ENCODE peak calls at places on chromosomes 2 and 18, in six cellular contexts. L, B, U, E, A and Z are unnamed samples.
A peak's percentile ranks its signal among the peaks of the same experiment; 100 is the strongest.

GRCh38 chr2:232485333-232485756 is 2.3 kb downstream of the ECEL1 start:
- DNase-seq in L (no peak), B (no peak), U (no peak), E (no peak), A (no peak), Z (no peak)

GRCh38 chr2:101380376-101380775 is 6.9 kb downstream of the CREG2 start:
- DNase-seq in L (peak; percentile 71), B (no peak), U (no peak), E (peak; percentile 61), A (no peak), Z (no peak)

GRCh38 chr2:202965810-202966454 is 48.7 kb upstream of the NBEAL1 start:
- DNase-seq in L (peak; percentile 63), B (peak; percentile 42), U (no peak), E (peak; percentile 90), A (no peak), Z (peak; percentile 50)

GRCh38 chr18:49588171-49588570 is 26.3 kb downstream of the LIPG start:
- DNase-seq in L (no peak), B (no peak), U (no peak), E (no peak), A (no peak), Z (no peak)

GRCh38 chr2:120473522-120474271 is 127.8 kb downstream of the INHBB start:
- DNase-seq in L (no peak), B (no peak), U (no peak), E (no peak), A (no peak), Z (no peak)

GRCh38 chr2:102592601-102593000 is 26.8 kb upstream of the SLC9A2 start:
- DNase-seq in L (peak; percentile 8), B (no peak), U (no peak), E (peak; percentile 8), A (no peak), Z (peak; percentile 35)

GRCh38 chr18:41311571-41312240 is 643.3 kb upstream of the PIK3C3 start:
- DNase-seq in L (no peak), B (peak; percentile 29), U (no peak), E (no peak), A (no peak), Z (no peak)

GRCh38 chr2:30193104-30193681 is 38.1 kb upstream of the LBH start:
- DNase-seq in L (peak; percentile 34), B (no peak), U (no peak), E (peak; percentile 17), A (no peak), Z (no peak)

GRCh38 chr2:145682536-145683157 is 1162.7 kb upstream of the ZEB2 start:
- DNase-seq in L (peak; percentile 56), B (no peak), U (no peak), E (no peak), A (no peak), Z (no peak)

GRCh38 chr2:189096769-189097447 is 82.7 kb downstream of the COL5A2 start:
- DNase-seq in L (peak; percentile 95), B (no peak), U (no peak), E (peak; percentile 76), A (no peak), Z (peak; percentile 88)

GRCh38 chr2:234135750-234136221 is 85.3 kb downstream of the SPP2 start:
- DNase-seq in L (peak; percentile 76), B (peak; percentile 89), U (peak; percentile 77), E (peak; percentile 77), A (peak; percentile 49), Z (peak; percentile 89)

GRCh38 chr2:109435866-109436634 is 177.7 kb downstream of the SEPTIN10 start:
- DNase-seq in L (peak; percentile 43), B (no peak), U (no peak), E (peak; percentile 67), A (no peak), Z (peak; percentile 83)

GRCh38 chr2:180056367-180057118 is 49.4 kb upstream of the CWC22 start:
- DNase-seq in L (no peak), B (peak; percentile 76), U (peak; percentile 91), E (no peak), A (peak; percentile 70), Z (no peak)

GRCh38 chr2:30250421-30250820 is 19.1 kb downstream of the LBH start:
- DNase-seq in L (no peak), B (no peak), U (no peak), E (no peak), A (no peak), Z (no peak)

GRCh38 chr2:10329880-10330699 is 27.4 kb downstream of the HPCAL1 start:
- DNase-seq in L (peak; percentile 67), B (no peak), U (no peak), E (peak; percentile 67), A (no peak), Z (peak; percentile 97)

GRCh38 chr18:8870528-8870927 is 165.2 kb downstream of the MTCL1 start:
- DNase-seq in L (no peak), B (no peak), U (no peak), E (no peak), A (no peak), Z (peak; percentile 5)

GRCh38 chr2:179900655-179901054 is 39.2 kb upstream of the ZNF385B start:
- DNase-seq in L (no peak), B (no peak), U (no peak), E (peak; percentile 30), A (no peak), Z (no peak)

GRCh38 chr2:240441326-240441992 is 6.0 kb downstream of the GPC1 start:
- DNase-seq in L (no peak), B (no peak), U (no peak), E (no peak), A (no peak), Z (no peak)

GRCh38 chr18:36758001-36758400 is 70.8 kb downstream of the TPGS2 start:
- DNase-seq in L (peak; percentile 23), B (no peak), U (no peak), E (no peak), A (no peak), Z (peak; percentile 13)

GRCh38 chr2:152525277-152525838 is 190.4 kb downstream of the FMNL2 start:
- DNase-seq in L (peak; percentile 64), B (no peak), U (no peak), E (peak; percentile 43), A (no peak), Z (no peak)

GRCh38 chr18:78837766-78838165 is 141.9 kb upstream of the SALL3 start:
- DNase-seq in L (no peak), B (no peak), U (no peak), E (no peak), A (no peak), Z (no peak)

GRCh38 chr18:57915848-57916596 is 112.9 kb upstream of the ATP8B1 start:
- DNase-seq in L (peak; percentile 47), B (no peak), U (peak; percentile 17), E (no peak), A (no peak), Z (no peak)

GRCh38 chr2:230231251-230231650 is 5.7 kb downstream of the SP140 start:
- DNase-seq in L (no peak), B (no peak), U (no peak), E (no peak), A (no peak), Z (no peak)

GRCh38 chr18:24271381-24272331 is 126.0 kb downstream of the OSBPL1A start:
- DNase-seq in L (peak; percentile 72), B (peak; percentile 85), U (peak; percentile 71), E (peak; percentile 86), A (peak; percentile 66), Z (peak; percentile 82)

GRCh38 chr2:88090446-88091283 is 23.0 kb downstream of the SMYD1 start:
- DNase-seq in L (no peak), B (no peak), U (no peak), E (no peak), A (no peak), Z (no peak)

GRCh38 chr18:76499596-76500340 is 4.7 kb upstream of the ZNF516 start:
- DNase-seq in L (no peak), B (no peak), U (no peak), E (no peak), A (no peak), Z (peak; percentile 31)
- H4K91ac ChIP-seq in L (no peak overlapping the region), B (no peak overlapping the region), U (no peak overlapping the region), E (no peak overlapping the region), A (no peak overlapping the region), Z (no peak overlapping the region)

GRCh38 chr18:44723973-44724778 is 43.5 kb downstream of the SETBP1 start:
- DNase-seq in L (no peak), B (no peak), U (no peak), E (no peak), A (no peak), Z (no peak)
- H3K4me2 ChIP-seq in L (no peak overlapping the region), B (no peak overlapping the region), U (no peak overlapping the region), E (no peak overlapping the region), A (no peak overlapping the region), Z (peak overlapping the region; percentile 7)

GRCh38 chr2:169200756-169201155 is 131.4 kb downstream of the DHRS9 start:
- DNase-seq in L (no peak), B (no peak), U (no peak), E (no peak), A (no peak), Z (no peak)
- H4K91ac ChIP-seq in L (no peak overlapping the region), B (no peak overlapping the region), U (no peak overlapping the region), E (no peak overlapping the region), A (no peak overlapping the region), Z (no peak overlapping the region)

DNA sequence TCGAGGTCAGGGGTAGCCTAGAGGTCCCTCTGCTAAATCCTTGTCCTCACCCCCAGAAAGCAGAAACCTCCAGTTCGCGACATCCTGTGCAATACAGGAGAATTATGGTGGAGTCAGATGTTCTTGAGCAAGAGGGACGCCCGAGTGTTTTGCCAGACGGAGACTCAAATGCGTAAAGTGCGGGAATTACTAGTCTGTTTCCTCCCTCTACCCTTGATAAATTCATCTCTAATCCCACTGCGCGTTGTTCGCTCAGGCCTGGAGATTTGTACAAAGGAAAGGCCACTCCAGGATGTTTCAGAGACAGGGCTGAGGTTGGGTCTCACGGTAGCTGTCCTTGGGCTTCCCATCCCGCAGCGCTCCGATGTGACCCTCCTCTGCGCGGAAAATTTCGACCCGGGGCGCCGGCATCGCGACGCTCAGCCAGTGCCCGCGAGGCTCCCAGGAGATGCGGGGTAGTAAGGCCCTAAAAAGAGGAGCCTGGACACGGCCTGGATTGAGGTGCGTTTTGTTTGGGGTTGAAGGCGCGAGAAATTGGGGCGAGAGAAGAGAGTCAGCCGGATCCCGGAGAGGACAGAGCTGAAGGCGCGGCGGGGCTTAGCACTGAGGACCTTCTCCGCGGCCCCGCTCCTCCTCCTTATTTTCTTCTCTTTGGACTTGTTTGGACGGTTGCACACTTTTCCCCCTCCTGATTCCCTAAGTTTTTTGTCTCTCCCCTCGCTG is 2.6 kb upstream of the NEUROD1 start:
- DNase-seq in L (no peak), B (peak; percentile 30), U (no peak), E (no peak), A (no peak), Z (no peak)
- H3K4me2 ChIP-seq in L (no peak overlapping the region), B (peak overlapping the region; percentile 64), U (peak overlapping the region; percentile 74), E (peak overlapping the region; percentile 68), A (peak overlapping the region; percentile 76), Z (peak overlapping the region; percentile 70)

DNA sequence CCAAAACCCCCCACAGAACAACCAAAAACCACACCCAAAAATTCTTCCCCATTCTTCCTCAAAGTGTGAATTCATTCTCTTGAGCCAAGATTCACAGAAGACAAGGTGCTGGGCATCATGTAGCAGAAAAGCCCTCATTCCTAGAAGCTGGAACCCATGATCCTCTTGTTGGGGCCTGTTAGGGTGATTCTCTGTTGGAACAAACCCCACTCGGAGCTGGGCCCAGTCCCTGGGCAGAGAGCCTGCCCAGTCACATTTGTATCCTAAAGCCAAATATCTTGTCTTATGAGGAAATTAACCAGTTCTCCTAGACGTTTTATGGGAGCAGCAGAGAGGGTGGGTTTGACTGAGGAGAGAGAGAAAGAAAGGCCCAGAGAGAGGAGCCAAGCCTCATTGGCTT is 22.8 kb upstream of the VPS4B start:
- DNase-seq in L (no peak), B (no peak), U (no peak), E (no peak), A (no peak), Z (no peak)
- H4K91ac ChIP-seq in L (no peak overlapping the region), B (no peak overlapping the region), U (no peak overlapping the region), E (no peak overlapping the region), A (no peak overlapping the region), Z (no peak overlapping the region)